ENCODE peak calls at places on chromosomes 7 and 10, in nine cellular contexts. C is epithelial cell of esophagus, H is esophagus squamous epithelium, E is foreskin fibroblast, A is adipocyte, V is A549, M is astrocyte, R is GM23338, B is DND-41. D is an unnamed sample.

GRCh38 chr7:30468041-30468440 is 10.5 kb downstream of the NOD1 start:
- DNase-seq in C (no peak), H (no peak), E (no peak), A (no peak), V (no peak), M (peak; percentile 29), R (no peak), B (no peak), D (no peak)

GRCh38 chr7:147013820-147014219 is 897.2 kb downstream of the CNTNAP2 start:
- DNase-seq in C (no peak), H (no peak), E (no peak), A (peak; percentile 70), V (no peak), M (peak; percentile 6), R (no peak), B (no peak), D (no peak)

GRCh38 chr7:92988051-92988450 is 129.7 kb downstream of the SAMD9 start:
- DNase-seq in C (peak; percentile 91), H (no peak), E (peak; percentile 20), A (peak; percentile 59), V (peak; percentile 8), M (peak; percentile 53), R (peak; percentile 54), B (no peak), D (no peak)

GRCh38 chr7:75971961-75972763 is 22.2 kb downstream of the TMEM120A start:
- DNase-seq in C (peak; percentile 14), H (no peak), E (no peak), A (peak; percentile 25), V (peak; percentile 66), M (no peak), R (peak; percentile 73), B (no peak), D (peak; percentile 75)

GRCh38 chr7:114631249-114631822 is 216.7 kb downstream of the FOXP2 start:
- DNase-seq in C (no peak), H (no peak), E (no peak), A (no peak), V (no peak), M (no peak), R (peak; percentile 4), B (no peak), D (no peak)

GRCh38 chr7:70376561-70377031 is 755.3 kb upstream of the GALNT17 start:
- DNase-seq in C (no peak), H (no peak), E (no peak), A (no peak), V (no peak), M (no peak), R (no peak), B (no peak), D (no peak)

GRCh38 chr7:71824356-71824755 is 587.8 kb downstream of the CALN1 start:
- DNase-seq in C (no peak), H (no peak), E (no peak), A (peak; percentile 6), V (no peak), M (peak; percentile 82), R (peak; percentile 13), B (no peak), D (no peak)

GRCh38 chr10:132398566-132398991 is 1.6 kb downstream of the PWWP2B start:
- DNase-seq in C (no peak), H (no peak), E (no peak), A (no peak), V (no peak), M (no peak), R (no peak), B (no peak), D (peak; percentile 54)

DNA sequence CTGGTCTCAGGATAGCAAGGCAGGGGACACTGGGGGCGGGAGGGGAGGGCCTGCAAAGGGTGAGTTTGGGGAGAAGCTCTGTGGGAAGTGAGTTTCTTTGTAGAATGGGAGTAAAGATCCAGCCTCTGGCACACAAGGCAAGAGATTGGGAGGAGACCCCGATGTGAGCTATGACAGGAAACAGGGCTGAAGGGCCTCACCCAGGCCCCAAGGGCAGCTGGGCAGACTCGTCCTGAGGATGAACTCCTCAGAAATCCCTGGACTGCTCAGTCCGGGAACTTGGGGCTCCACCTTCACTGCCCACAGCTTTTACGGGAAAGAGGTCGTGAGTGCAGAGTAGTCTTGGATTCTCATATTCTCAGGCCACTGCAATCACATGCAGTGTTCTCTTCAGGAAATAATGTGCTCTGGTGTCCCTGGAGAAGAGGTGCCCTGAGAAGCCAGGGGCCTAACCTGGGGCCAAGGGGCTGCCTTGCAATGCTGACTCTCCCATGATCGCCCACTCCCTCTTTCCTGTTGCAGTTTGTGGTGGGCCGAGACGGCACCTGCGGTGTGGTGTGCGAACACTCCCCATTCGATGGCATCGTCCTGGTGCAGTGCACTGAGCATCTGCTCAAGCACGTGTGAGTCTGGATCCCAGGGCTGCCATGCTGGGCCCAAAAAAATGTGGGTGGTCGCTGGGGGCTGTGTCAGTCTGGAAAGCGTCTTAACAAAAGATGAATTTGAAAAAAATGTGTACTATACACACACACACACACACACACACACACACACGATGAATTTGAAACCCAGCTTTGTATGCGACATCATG is 31.3 kb upstream of the C10orf53 start:
- DNase-seq in C (no peak), H (no peak), E (no peak), A (no peak), V (no peak), M (no peak), R (no peak), B (peak; percentile 85), D (no peak)
- H3K4me3 ChIP-seq in C (no peak overlapping the region), H (no peak overlapping the region), E (no peak overlapping the region), A (no peak overlapping the region), V (no peak overlapping the region), M (no peak overlapping the region), R (no peak overlapping the region), B (peak overlapping the region; percentile 4), D (no peak overlapping the region)

GRCh38 chr10:46283217-46283944 is 3.4 kb upstream of the ANTXRL start:
- DNase-seq in C (no peak), H (no peak), E (no peak), A (no peak), V (no peak), M (no peak), R (no peak), B (no peak), D (no peak)
- H3K4me3 ChIP-seq in C (no peak overlapping the region), H (peak overlapping the region; percentile 53), E (peak overlapping the region; percentile 56), A (no peak overlapping the region), V (peak overlapping the region; percentile 74), M (no peak overlapping the region), R (peak overlapping the region; percentile 73), B (peak overlapping the region; percentile 52), D (peak overlapping the region; percentile 57)

DNA sequence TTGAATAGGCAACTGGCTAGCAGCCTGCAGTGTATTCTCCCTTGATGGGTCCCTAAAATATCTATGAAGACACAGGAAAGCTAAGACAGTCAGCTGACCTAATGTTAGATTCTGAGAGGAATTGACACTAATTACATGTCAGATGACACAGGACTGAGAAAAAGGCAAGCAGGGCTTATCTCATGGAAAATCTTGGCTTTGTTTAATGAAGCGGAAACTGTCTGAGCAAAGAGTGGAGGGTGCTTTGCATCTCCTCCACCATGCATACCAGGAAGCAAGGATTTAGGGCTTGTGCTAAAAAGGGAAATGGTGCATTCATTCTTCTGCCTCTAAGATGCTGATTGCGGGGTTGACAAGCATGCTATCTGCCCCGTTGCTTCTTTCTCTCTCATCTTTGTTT is 135.5 kb upstream of the GLI3 start:
- DNase-seq in C (no peak), H (no peak), E (no peak), A (no peak), V (no peak), M (peak; percentile 9), R (no peak), B (no peak), D (no peak)
- H3K4me3 ChIP-seq in C (no peak overlapping the region), H (no peak overlapping the region), E (no peak overlapping the region), A (no peak overlapping the region), V (no peak overlapping the region), M (no peak overlapping the region), R (no peak overlapping the region), B (no peak overlapping the region), D (no peak overlapping the region)

DNA sequence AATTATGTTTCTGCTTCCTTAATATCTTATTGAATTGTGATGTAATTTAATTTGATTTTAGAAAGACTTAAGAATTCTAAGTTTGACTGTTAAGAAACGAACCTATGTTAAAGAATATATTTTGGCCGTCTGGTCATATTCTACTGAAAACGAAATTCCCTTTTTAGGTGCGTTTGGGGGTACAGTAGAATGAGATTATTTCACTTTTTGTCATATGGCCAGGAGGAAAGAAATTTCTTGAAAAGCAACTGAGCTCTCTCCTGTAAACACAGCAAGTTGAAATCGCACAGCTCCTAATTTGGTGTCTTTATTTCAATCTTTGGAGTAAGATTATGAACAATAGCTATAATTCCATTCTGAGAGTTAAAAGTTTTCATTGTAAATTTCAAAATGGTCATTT is 227.6 kb downstream of the CACNB2 start:
- DNase-seq in C (no peak), H (no peak), E (no peak), A (no peak), V (no peak), M (no peak), R (no peak), B (no peak), D (no peak)
- H3K4me3 ChIP-seq in C (no peak overlapping the region), H (no peak overlapping the region), E (no peak overlapping the region), A (no peak overlapping the region), V (no peak overlapping the region), M (no peak overlapping the region), R (no peak overlapping the region), B (no peak overlapping the region), D (no peak overlapping the region)

GRCh38 chr7:95690367-95690947 is 81.9 kb upstream of the DYNC1I1 start:
- DNase-seq in C (peak; percentile 51), H (no peak), E (peak; percentile 10), A (peak; percentile 71), V (peak; percentile 6), M (peak; percentile 18), R (peak; percentile 65), B (peak; percentile 32), D (no peak)
- H3K4me3 ChIP-seq in C (no peak overlapping the region), H (no peak overlapping the region), E (no peak overlapping the region), A (peak overlapping the region; percentile 59), V (peak overlapping the region; percentile 12), M (no peak overlapping the region), R (peak overlapping the region; percentile 27), B (peak overlapping the region; percentile 38), D (no peak overlapping the region)

GRCh38 chr10:73908853-73909611 is 1.9 kb upstream of the PLAU start:
- DNase-seq in C (peak; percentile 99), H (no peak), E (peak; percentile 97), A (peak; percentile 85), V (peak; percentile 81), M (peak; percentile 97), R (no peak), B (peak; percentile 47), D (peak; percentile 65)
- H3K4me3 ChIP-seq in C (no peak overlapping the region), H (no peak overlapping the region), E (no peak overlapping the region), A (peak overlapping the region; percentile 28), V (peak overlapping the region; percentile 60), M (no peak overlapping the region), R (no peak overlapping the region), B (peak overlapping the region; percentile 27), D (no peak overlapping the region)

DNA sequence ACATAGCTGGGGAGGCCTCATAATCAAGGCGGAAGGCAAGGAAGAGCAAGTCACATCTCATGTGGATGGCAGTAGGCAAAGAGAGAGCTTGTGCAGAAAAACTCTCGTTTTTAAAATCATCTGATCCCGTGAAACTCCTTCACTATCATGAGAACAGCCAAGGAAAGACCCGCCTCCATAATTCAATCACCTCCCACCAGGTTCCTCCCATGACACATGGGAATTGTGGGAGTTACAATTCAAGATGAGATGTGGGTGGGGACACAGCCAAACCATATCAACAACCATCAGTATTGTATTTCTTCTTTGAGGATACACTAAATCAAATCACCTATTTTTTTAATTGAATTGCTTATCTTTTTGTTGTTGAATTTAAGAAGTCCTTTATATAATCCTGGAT is 16.7 kb downstream of the POT1 start:
- DNase-seq in C (no peak), H (no peak), E (no peak), A (no peak), V (no peak), M (no peak), R (no peak), B (no peak), D (no peak)
- H3K4me3 ChIP-seq in C (no peak overlapping the region), H (no peak overlapping the region), E (no peak overlapping the region), A (no peak overlapping the region), V (no peak overlapping the region), M (no peak overlapping the region), R (no peak overlapping the region), B (no peak overlapping the region), D (no peak overlapping the region)

D was measured in lower lobe of right lung.